ENCODE peak calls at places on chromosomes 13 and 19, in eight cellular contexts. One of them, this sample, is unnamed.

GRCh38 chr19:36528194-36528920 is at the start of gene ZNF260:
- DNase-seq in iPS-NIHi11: peak; percentile 97
- DNase-seq in NCI-H2081: peak; percentile 84
- DNase-seq in thoracic aorta: peak; percentile 88
- DNase-seq in kidney tubule cell: peak; percentile 94
- DNase-seq in right atrium auricular region: peak; percentile 97
- DNase-seq in RPMI7951: peak; percentile 98
- DNase-seq in caudate nucleus: peak; percentile 95
- DNase-seq in this sample: peak; percentile 97

GRCh38 chr13:51004111-51004865 is 94.7 kb downstream of the RNASEH2B start:
- DNase-seq in RPMI7951: no peak
- DNase-seq in thoracic aorta: no peak
- DNase-seq in kidney tubule cell: no peak
- DNase-seq in right atrium auricular region: no peak
- DNase-seq in NCI-H2081: no peak
- DNase-seq in caudate nucleus: no peak
- DNase-seq in iPS-NIHi11: no peak
- DNase-seq in this sample: no peak

GRCh38 chr13:98261165-98261672 is 84.2 kb upstream of the RNF113B start:
- DNase-seq in NCI-H2081: no peak
- DNase-seq in iPS-NIHi11: no peak
- DNase-seq in right atrium auricular region: no peak
- DNase-seq in caudate nucleus: no peak
- DNase-seq in kidney tubule cell: no peak
- DNase-seq in thoracic aorta: no peak
- DNase-seq in RPMI7951: no peak
- DNase-seq in this sample: no peak

GRCh38 chr19:18282021-18282787 is 782 bp upstream of the JUND start:
- DNase-seq in kidney tubule cell: peak; percentile 74
- DNase-seq in thoracic aorta: peak; percentile 77
- DNase-seq in RPMI7951: no peak
- DNase-seq in caudate nucleus: no peak
- DNase-seq in iPS-NIHi11: no peak
- DNase-seq in NCI-H2081: no peak
- DNase-seq in right atrium auricular region: peak; percentile 82
- DNase-seq in this sample: peak; percentile 71

GRCh38 chr19:16456652-16457194 is 15.0 kb downstream of the EPS15L1 start:
- DNase-seq in RPMI7951: no peak
- DNase-seq in caudate nucleus: no peak
- DNase-seq in kidney tubule cell: peak; percentile 52
- DNase-seq in thoracic aorta: no peak
- DNase-seq in NCI-H2081: peak; percentile 1
- DNase-seq in right atrium auricular region: no peak
- DNase-seq in iPS-NIHi11: no peak
- DNase-seq in this sample: no peak

GRCh38 chr19:55275851-55276719 is 3.8 kb downstream of the HSPBP1 start:
- DNase-seq in RPMI7951: no peak
- DNase-seq in iPS-NIHi11: no peak
- DNase-seq in NCI-H2081: no peak
- DNase-seq in right atrium auricular region: no peak
- DNase-seq in caudate nucleus: no peak
- DNase-seq in kidney tubule cell: no peak
- DNase-seq in thoracic aorta: no peak
- DNase-seq in this sample: no peak

GRCh38 chr13:92044351-92044750 is 645.9 kb downstream of the GPC5 start:
- DNase-seq in kidney tubule cell: no peak
- DNase-seq in thoracic aorta: no peak
- DNase-seq in NCI-H2081: no peak
- DNase-seq in right atrium auricular region: no peak
- DNase-seq in iPS-NIHi11: no peak
- DNase-seq in caudate nucleus: no peak
- DNase-seq in RPMI7951: no peak
- DNase-seq in this sample: no peak

GRCh38 chr13:103188688-103189326 is 122.6 kb upstream of the SLC10A2 start:
- DNase-seq in right atrium auricular region: no peak
- DNase-seq in RPMI7951: peak; percentile 2
- DNase-seq in kidney tubule cell: peak; percentile 58
- DNase-seq in iPS-NIHi11: no peak
- DNase-seq in NCI-H2081: no peak
- DNase-seq in thoracic aorta: no peak
- DNase-seq in caudate nucleus: no peak
- DNase-seq in this sample: no peak

This sample was measured in ELF-1.